ENCODE peak calls at places on chromosomes 4 and X, in eight cellular contexts. F is upper lobe of left lung, G is foreskin fibroblast, E is endodermal cell, U is suprapubic skin, N is cardiac muscle cell, P is MM.1S, A is kidney epithelial cell. J is an unnamed sample.
A peak's percentile ranks its signal among the peaks of the same experiment; 100 is the strongest.

GRCh38 chr4:186939766-186940165 is 216.1 kb upstream of the FAT1 start:
- DNase-seq in F (no peak), G (no peak), E (no peak), U (no peak), N (no peak), P (no peak), A (no peak), J (no peak)

GRCh38 chr4:6372649-6373525 is 99.5 kb downstream of the PPP2R2C start:
- DNase-seq in F (no peak), G (peak; percentile 5), E (peak; percentile 85), U (no peak), N (peak; percentile 45), P (peak; percentile 48), A (no peak), J (no peak)

GRCh38 chr4:138728566-138728965 is 287.0 kb upstream of the NOCT start:
- DNase-seq in F (no peak), G (no peak), E (no peak), U (no peak), N (no peak), P (no peak), A (no peak), J (no peak)

GRCh38 chrX:70132244-70132643 is 1.0 kb upstream of the IGBP1 start:
- DNase-seq in F (no peak), G (no peak), E (no peak), U (no peak), N (no peak), P (no peak), A (no peak), J (no peak)

GRCh38 chr4:156971623-156972369 is at the start of gene PDGFC:
- DNase-seq in F (peak; percentile 84), G (peak; percentile 85), E (peak; percentile 93), U (peak; percentile 87), N (peak; percentile 88), P (peak; percentile 66), A (no peak), J (no peak)

GRCh38 chrX:74526786-74527185 is 87.6 kb downstream of the RLIM start:
- DNase-seq in F (no peak), G (no peak), E (no peak), U (no peak), N (peak; percentile 19), P (no peak), A (no peak), J (no peak)

GRCh38 chrX:145953628-145954027 is 136.0 kb downstream of the SLITRK2 start:
- DNase-seq in F (no peak), G (no peak), E (no peak), U (no peak), N (no peak), P (no peak), A (no peak), J (no peak)

GRCh38 chr4:2788532-2789103 is 4.3 kb upstream of the SH3BP2 start:
- DNase-seq in F (no peak), G (no peak), E (peak; percentile 41), U (peak; percentile 78), N (no peak), P (no peak), A (no peak), J (no peak)

GRCh38 chr4:54439831-54440243 is 210.7 kb downstream of the PDGFRA start:
- DNase-seq in F (peak; percentile 56), G (peak; percentile 28), E (no peak), U (no peak), N (no peak), P (no peak), A (no peak), J (no peak)

GRCh38 chr4:38856046-38856445 is 571 bp downstream of the TLR6 start:
- DNase-seq in F (peak; percentile 50), G (no peak), E (no peak), U (no peak), N (no peak), P (peak; percentile 32), A (no peak), J (no peak)

GRCh38 chr4:38858097-38858420 is 1.4 kb upstream of the TLR6 start:
- DNase-seq in F (no peak), G (no peak), E (no peak), U (no peak), N (no peak), P (no peak), A (no peak), J (no peak)

GRCh38 chr4:38859501-38859900 is 2.9 kb upstream of the TLR6 start:
- DNase-seq in F (no peak), G (no peak), E (no peak), U (no peak), N (no peak), P (no peak), A (no peak), J (no peak)

GRCh38 chr4:38856524-38857337 is at the start of gene TLR6:
- DNase-seq in F (peak; percentile 60), G (no peak), E (peak; percentile 82), U (no peak), N (peak; percentile 68), P (peak; percentile 91), A (no peak), J (peak; percentile 43)

DNA sequence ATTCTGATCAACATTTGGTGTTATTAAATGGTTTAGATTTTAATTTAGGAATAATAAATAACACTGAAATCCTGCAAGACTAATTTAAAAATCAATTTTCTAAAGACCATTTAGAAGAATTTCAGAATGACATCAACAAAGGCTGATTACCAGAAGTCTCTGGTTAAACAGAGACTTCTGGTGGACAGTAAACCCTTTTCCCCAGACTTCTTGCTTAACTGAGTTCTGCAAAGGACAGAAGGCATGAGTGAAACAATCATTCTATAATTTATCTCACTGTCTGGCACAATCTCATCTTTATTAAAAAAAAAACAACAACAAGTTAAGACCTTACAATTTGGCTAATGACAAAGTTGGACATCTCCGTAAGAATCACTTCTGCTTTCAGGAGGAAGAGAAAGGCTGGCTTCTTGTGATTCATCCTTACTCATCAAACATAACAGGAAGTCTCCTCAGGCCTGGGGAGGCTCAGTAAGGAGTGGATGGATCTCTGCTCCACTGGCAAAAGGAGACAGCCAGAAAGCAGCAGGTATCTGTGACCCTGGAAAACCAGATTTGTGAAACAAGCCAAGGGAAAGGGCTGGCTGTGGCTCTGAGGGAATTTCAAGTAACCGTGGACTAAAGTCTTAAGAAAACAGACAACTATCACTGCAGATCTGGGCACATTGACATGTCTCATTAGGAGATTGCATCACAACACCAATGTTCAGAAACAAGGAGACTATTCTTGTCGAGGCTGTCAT is 908 bp upstream of the TLR6 start:
- DNase-seq in F (peak; percentile 63), G (peak; percentile 84), E (peak; percentile 59), U (no peak), N (no peak), P (peak; percentile 36), A (peak; percentile 83), J (peak; percentile 85)
- H3K4me3 ChIP-seq in F (no peak overlapping the region), G (peak overlapping the region; percentile 31), E (no peak overlapping the region), U (no peak overlapping the region), N (no peak overlapping the region), P (peak overlapping the region; percentile 51), A (no peak overlapping the region), J (peak overlapping the region; percentile 27)

GRCh38 chrX:12379666-12380065 is 241.4 kb downstream of the FRMPD4 start:
- DNase-seq in F (no peak), G (no peak), E (no peak), U (no peak), N (no peak), P (no peak), A (no peak), J (no peak)

GRCh38 chrX:12378263-12378662 is 240.0 kb downstream of the FRMPD4 start:
- DNase-seq in F (no peak), G (no peak), E (no peak), U (no peak), N (no peak), P (no peak), A (no peak), J (no peak)

GRCh38 chrX:12378706-12379105 is 240.4 kb downstream of the FRMPD4 start:
- DNase-seq in F (no peak), G (no peak), E (no peak), U (no peak), N (no peak), P (no peak), A (no peak), J (no peak)

DNA sequence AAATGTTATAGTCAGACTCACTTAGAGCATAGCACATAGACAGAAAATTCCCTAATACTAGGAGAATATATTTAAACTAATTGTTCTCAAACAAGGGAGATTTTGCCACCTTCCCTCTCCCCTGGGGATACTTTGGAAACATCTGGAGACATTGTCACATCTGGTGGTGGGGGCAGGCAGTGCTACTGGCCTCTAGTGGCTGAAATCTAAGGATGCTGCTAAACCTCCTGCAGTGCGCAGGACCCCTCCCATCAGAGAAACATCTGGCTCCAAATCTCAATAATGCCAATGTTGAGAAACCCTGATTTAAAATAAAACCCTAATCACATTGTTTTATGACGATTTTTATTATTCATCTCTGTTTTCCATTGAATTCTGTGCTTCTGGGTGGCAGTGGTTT is 244.9 kb downstream of the FRMPD4 start:
- DNase-seq in F (no peak), G (no peak), E (no peak), U (no peak), N (no peak), P (no peak), A (no peak), J (no peak)
- TF ChIP-seq CTCF in F (no peak), G (peak; percentile 18), E (peak; percentile 79), U (no peak), N (peak; percentile 31), P (no peak), A (peak; percentile 37), J (peak; percentile 34)

GRCh38 chr4:52714597-52715254 is 36.5 kb downstream of the ERVMER34-1 start:
- DNase-seq in F (no peak), G (no peak), E (no peak), U (no peak), N (no peak), P (no peak), A (no peak), J (no peak)

GRCh38 chr4:52716364-52717151 is 34.7 kb downstream of the ERVMER34-1 start:
- DNase-seq in F (no peak), G (no peak), E (no peak), U (no peak), N (no peak), P (no peak), A (no peak), J (no peak)

GRCh38 chr4:52715914-52716313 is 35.3 kb downstream of the ERVMER34-1 start:
- DNase-seq in F (no peak), G (no peak), E (no peak), U (no peak), N (no peak), P (no peak), A (no peak), J (no peak)

GRCh38 chr4:52713456-52713937 is 37.7 kb downstream of the ERVMER34-1 start:
- DNase-seq in F (no peak), G (no peak), E (no peak), U (no peak), N (peak; percentile 47), P (peak; percentile 31), A (no peak), J (no peak)

GRCh38 chr4:52715255-52715897 is 35.8 kb downstream of the ERVMER34-1 start:
- DNase-seq in F (no peak), G (no peak), E (no peak), U (no peak), N (no peak), P (no peak), A (no peak), J (no peak)
- H3K4me3 ChIP-seq in F (no peak overlapping the region), G (no peak overlapping the region), E (peak overlapping the region; percentile 91), U (no peak overlapping the region), N (no peak overlapping the region), P (no peak overlapping the region), A (no peak overlapping the region), J (no peak overlapping the region)

DNA sequence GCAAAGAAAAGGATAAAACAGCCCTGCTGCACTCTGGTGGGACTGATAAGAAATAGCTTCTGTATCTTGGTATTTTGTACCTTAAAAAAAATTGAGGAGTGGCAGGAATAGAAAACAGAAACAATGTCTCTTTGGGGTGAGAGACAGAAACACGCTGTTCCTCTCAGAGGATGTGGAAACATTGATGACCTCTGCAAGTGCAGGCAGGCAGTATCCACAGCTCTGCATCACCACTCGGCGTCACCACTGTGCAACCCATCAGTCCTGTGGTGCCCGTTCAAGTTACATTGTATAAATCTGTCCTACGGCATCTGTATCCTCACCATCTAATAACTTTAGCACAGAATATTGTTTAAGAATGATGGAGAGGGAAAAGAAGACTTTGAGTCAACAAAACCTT is 152.4 kb upstream of the SPRY1 start:
- DNase-seq in F (peak; percentile 76), G (peak; percentile 47), E (no peak), U (no peak), N (no peak), P (no peak), A (no peak), J (no peak)
- TF ChIP-seq CTCF in F (no peak), G (no peak), E (peak; percentile 26), U (no peak), N (peak; percentile 4), P (no peak), A (peak; percentile 4), J (no peak)